ENCODE peak calls at places on chromosomes 2 and 18, in nine cellular contexts. One of them, this sample, is unnamed. For H3K4me1, the result is how much of the 10 kb centered on the place peaks cover.

GRCh38 chr2:105576440-105577241 is 168.1 kb upstream of the NCK2 start:
- ATAC-seq in pancreas: peak
- ATAC-seq in left lung: peak
- ATAC-seq in Panc1: peak
- ATAC-seq in heart left ventricle: peak
- ATAC-seq in lower lobe of right lung: peak
- ATAC-seq in upper lobe of right lung: no peak
- ATAC-seq in aorta: peak
- ATAC-seq in CD4-positive, CD25-positive, alpha-beta regulatory T cell: peak
- ATAC-seq in this sample: peak

GRCh38 chr18:58997811-58998337 is 133.2 kb downstream of the ZNF532 start:
- ATAC-seq in pancreas: peak
- ATAC-seq in left lung: peak
- ATAC-seq in Panc1: no peak
- ATAC-seq in heart left ventricle: peak
- ATAC-seq in lower lobe of right lung: peak
- ATAC-seq in upper lobe of right lung: peak
- ATAC-seq in aorta: peak
- ATAC-seq in CD4-positive, CD25-positive, alpha-beta regulatory T cell: no peak
- ATAC-seq in this sample: no peak

GRCh38 chr2:113072584-113072983 is 4.8 kb downstream of the IL1F10 start:
- ATAC-seq in pancreas: no peak
- ATAC-seq in left lung: no peak
- ATAC-seq in Panc1: no peak
- ATAC-seq in heart left ventricle: no peak
- ATAC-seq in lower lobe of right lung: no peak
- ATAC-seq in upper lobe of right lung: no peak
- ATAC-seq in aorta: no peak
- ATAC-seq in CD4-positive, CD25-positive, alpha-beta regulatory T cell: no peak
- ATAC-seq in this sample: no peak

GRCh38 chr2:127044977-127045654 is 61.8 kb downstream of the BIN1 start:
- ATAC-seq in pancreas: no peak
- ATAC-seq in left lung: no peak
- ATAC-seq in Panc1: no peak
- ATAC-seq in heart left ventricle: no peak
- ATAC-seq in lower lobe of right lung: no peak
- ATAC-seq in upper lobe of right lung: no peak
- ATAC-seq in aorta: no peak
- ATAC-seq in CD4-positive, CD25-positive, alpha-beta regulatory T cell: no peak
- ATAC-seq in this sample: no peak

GRCh38 chr2:124258481-124258880 is 233.4 kb downstream of the CNTNAP5 start:
- ATAC-seq in pancreas: no peak
- ATAC-seq in left lung: no peak
- ATAC-seq in Panc1: no peak
- ATAC-seq in heart left ventricle: no peak
- ATAC-seq in lower lobe of right lung: no peak
- ATAC-seq in upper lobe of right lung: no peak
- ATAC-seq in aorta: no peak
- ATAC-seq in CD4-positive, CD25-positive, alpha-beta regulatory T cell: no peak
- ATAC-seq in this sample: no peak

GRCh38 chr2:71614976-71615768 is 161.8 kb downstream of the DYSF start:
- ATAC-seq in pancreas: peak
- ATAC-seq in left lung: peak
- ATAC-seq in Panc1: no peak
- ATAC-seq in heart left ventricle: peak
- ATAC-seq in lower lobe of right lung: peak
- ATAC-seq in upper lobe of right lung: peak
- ATAC-seq in aorta: peak
- ATAC-seq in CD4-positive, CD25-positive, alpha-beta regulatory T cell: no peak
- ATAC-seq in this sample: peak

GRCh38 chr2:45458909-45459563 is 152.0 kb downstream of the SRBD1 start:
- ATAC-seq in pancreas: peak
- ATAC-seq in left lung: peak
- ATAC-seq in Panc1: no peak
- ATAC-seq in heart left ventricle: peak
- ATAC-seq in lower lobe of right lung: peak
- ATAC-seq in upper lobe of right lung: peak
- ATAC-seq in aorta: no peak
- ATAC-seq in CD4-positive, CD25-positive, alpha-beta regulatory T cell: no peak
- ATAC-seq in this sample: no peak

GRCh38 chr2:112666764-112667122 is 21.0 kb downstream of the SLC20A1 start:
- ATAC-seq in pancreas: no peak
- ATAC-seq in left lung: no peak
- ATAC-seq in Panc1: peak
- ATAC-seq in heart left ventricle: no peak
- ATAC-seq in lower lobe of right lung: no peak
- ATAC-seq in upper lobe of right lung: no peak
- ATAC-seq in aorta: no peak
- ATAC-seq in CD4-positive, CD25-positive, alpha-beta regulatory T cell: peak
- ATAC-seq in this sample: no peak

GRCh38 chr2:74441690-74442482 is at the start of gene RTKN:
- ATAC-seq in pancreas: peak
- ATAC-seq in left lung: peak
- ATAC-seq in Panc1: peak
- ATAC-seq in heart left ventricle: peak
- ATAC-seq in lower lobe of right lung: peak
- ATAC-seq in upper lobe of right lung: peak
- ATAC-seq in aorta: peak
- ATAC-seq in CD4-positive, CD25-positive, alpha-beta regulatory T cell: peak
- ATAC-seq in this sample: peak

GRCh38 chr18:76499596-76500340 is 4.7 kb upstream of the ZNF516 start:
- ATAC-seq in pancreas: no peak
- ATAC-seq in left lung: no peak
- ATAC-seq in Panc1: no peak
- ATAC-seq in heart left ventricle: no peak
- ATAC-seq in lower lobe of right lung: no peak
- ATAC-seq in upper lobe of right lung: peak
- ATAC-seq in aorta: no peak
- ATAC-seq in CD4-positive, CD25-positive, alpha-beta regulatory T cell: peak
- ATAC-seq in this sample: no peak

GRCh38 chr18:44894011-44894410 is 213.3 kb downstream of the SETBP1 start:
- ATAC-seq in pancreas: no peak
- ATAC-seq in left lung: no peak
- ATAC-seq in Panc1: no peak
- ATAC-seq in heart left ventricle: no peak
- ATAC-seq in lower lobe of right lung: no peak
- ATAC-seq in upper lobe of right lung: no peak
- ATAC-seq in aorta: no peak
- ATAC-seq in CD4-positive, CD25-positive, alpha-beta regulatory T cell: no peak
- ATAC-seq in this sample: no peak

GRCh38 chr2:54575379-54575888 is 119.3 kb downstream of the SPTBN1 start:
- ATAC-seq in pancreas: no peak
- ATAC-seq in left lung: no peak
- ATAC-seq in Panc1: no peak
- ATAC-seq in heart left ventricle: no peak
- ATAC-seq in lower lobe of right lung: no peak
- ATAC-seq in upper lobe of right lung: no peak
- ATAC-seq in aorta: no peak
- ATAC-seq in CD4-positive, CD25-positive, alpha-beta regulatory T cell: no peak
- ATAC-seq in this sample: no peak

GRCh38 chr2:99715956-99716355 is 226.1 kb upstream of the REV1 start:
- ATAC-seq in pancreas: no peak
- ATAC-seq in left lung: no peak
- ATAC-seq in Panc1: no peak
- ATAC-seq in heart left ventricle: no peak
- ATAC-seq in lower lobe of right lung: no peak
- ATAC-seq in upper lobe of right lung: no peak
- ATAC-seq in aorta: no peak
- ATAC-seq in CD4-positive, CD25-positive, alpha-beta regulatory T cell: no peak
- ATAC-seq in this sample: no peak

GRCh38 chr2:190217616-190218015 is 102.0 kb downstream of the HIBCH start:
- ATAC-seq in pancreas: no peak
- ATAC-seq in left lung: no peak
- ATAC-seq in Panc1: no peak
- ATAC-seq in heart left ventricle: no peak
- ATAC-seq in lower lobe of right lung: no peak
- ATAC-seq in upper lobe of right lung: no peak
- ATAC-seq in aorta: no peak
- ATAC-seq in CD4-positive, CD25-positive, alpha-beta regulatory T cell: no peak
- ATAC-seq in this sample: no peak
- H3K4me1 ChIP-seq in pancreas: under half
- H3K4me1 ChIP-seq in left lung: under half
- H3K4me1 ChIP-seq in Panc1: under half
- H3K4me1 ChIP-seq in heart left ventricle: under half
- H3K4me1 ChIP-seq in lower lobe of right lung: under half
- H3K4me1 ChIP-seq in upper lobe of right lung: under half
- H3K4me1 ChIP-seq in aorta: under half
- H3K4me1 ChIP-seq in CD4-positive, CD25-positive, alpha-beta regulatory T cell: under half
- H3K4me1 ChIP-seq in this sample: under half

GRCh38 chr2:26009567-26009963 is 24.3 kb upstream of the RAB10 start:
- ATAC-seq in pancreas: no peak
- ATAC-seq in left lung: no peak
- ATAC-seq in Panc1: no peak
- ATAC-seq in heart left ventricle: no peak
- ATAC-seq in lower lobe of right lung: no peak
- ATAC-seq in upper lobe of right lung: no peak
- ATAC-seq in aorta: no peak
- ATAC-seq in CD4-positive, CD25-positive, alpha-beta regulatory T cell: no peak
- ATAC-seq in this sample: no peak
- H3K27ac ChIP-seq in pancreas: no peak
- H3K27ac ChIP-seq in left lung: peak
- H3K27ac ChIP-seq in Panc1: no peak
- H3K27ac ChIP-seq in heart left ventricle: no peak
- H3K27ac ChIP-seq in lower lobe of right lung: no peak
- H3K27ac ChIP-seq in upper lobe of right lung: no peak
- H3K27ac ChIP-seq in aorta: no peak
- H3K27ac ChIP-seq in CD4-positive, CD25-positive, alpha-beta regulatory T cell: no peak
- H3K27ac ChIP-seq in this sample: no peak

GRCh38 chr2:166233244-166233643 is 105.4 kb upstream of the SCN1A start:
- ATAC-seq in pancreas: no peak
- ATAC-seq in left lung: no peak
- ATAC-seq in Panc1: no peak
- ATAC-seq in heart left ventricle: no peak
- ATAC-seq in lower lobe of right lung: no peak
- ATAC-seq in upper lobe of right lung: no peak
- ATAC-seq in aorta: no peak
- ATAC-seq in CD4-positive, CD25-positive, alpha-beta regulatory T cell: no peak
- ATAC-seq in this sample: no peak
- H3K4me1 ChIP-seq in pancreas: under half
- H3K4me1 ChIP-seq in left lung: under half
- H3K4me1 ChIP-seq in Panc1: under half
- H3K4me1 ChIP-seq in heart left ventricle: under half
- H3K4me1 ChIP-seq in lower lobe of right lung: under half
- H3K4me1 ChIP-seq in upper lobe of right lung: under half
- H3K4me1 ChIP-seq in aorta: under half
- H3K4me1 ChIP-seq in CD4-positive, CD25-positive, alpha-beta regulatory T cell: under half
- H3K4me1 ChIP-seq in this sample: under half

GRCh38 chr2:224520064-224520463 is 65.1 kb downstream of the CUL3 start:
- ATAC-seq in pancreas: peak
- ATAC-seq in left lung: peak
- ATAC-seq in Panc1: no peak
- ATAC-seq in heart left ventricle: no peak
- ATAC-seq in lower lobe of right lung: peak
- ATAC-seq in upper lobe of right lung: no peak
- ATAC-seq in aorta: no peak
- ATAC-seq in CD4-positive, CD25-positive, alpha-beta regulatory T cell: peak
- ATAC-seq in this sample: no peak
- H3K27ac ChIP-seq in pancreas: no peak
- H3K27ac ChIP-seq in left lung: peak
- H3K27ac ChIP-seq in Panc1: no peak
- H3K27ac ChIP-seq in heart left ventricle: no peak
- H3K27ac ChIP-seq in lower lobe of right lung: no peak
- H3K27ac ChIP-seq in upper lobe of right lung: no peak
- H3K27ac ChIP-seq in aorta: no peak
- H3K27ac ChIP-seq in CD4-positive, CD25-positive, alpha-beta regulatory T cell: peak
- H3K27ac ChIP-seq in this sample: peak

GRCh38 chr2:159070235-159070634 is 101.8 kb downstream of the TANC1 start:
- ATAC-seq in pancreas: no peak
- ATAC-seq in left lung: no peak
- ATAC-seq in Panc1: no peak
- ATAC-seq in heart left ventricle: no peak
- ATAC-seq in lower lobe of right lung: no peak
- ATAC-seq in upper lobe of right lung: no peak
- ATAC-seq in aorta: no peak
- ATAC-seq in CD4-positive, CD25-positive, alpha-beta regulatory T cell: no peak
- ATAC-seq in this sample: no peak
- H3K4me1 ChIP-seq in pancreas: under half
- H3K4me1 ChIP-seq in left lung: under half
- H3K4me1 ChIP-seq in Panc1: under half
- H3K4me1 ChIP-seq in heart left ventricle: under half
- H3K4me1 ChIP-seq in lower lobe of right lung: under half
- H3K4me1 ChIP-seq in upper lobe of right lung: under half
- H3K4me1 ChIP-seq in aorta: under half
- H3K4me1 ChIP-seq in CD4-positive, CD25-positive, alpha-beta regulatory T cell: under half
- H3K4me1 ChIP-seq in this sample: under half

GRCh38 chr2:195706161-195706900 is 49.3 kb downstream of the SLC39A10 start:
- ATAC-seq in pancreas: no peak
- ATAC-seq in left lung: no peak
- ATAC-seq in Panc1: no peak
- ATAC-seq in heart left ventricle: no peak
- ATAC-seq in lower lobe of right lung: no peak
- ATAC-seq in upper lobe of right lung: no peak
- ATAC-seq in aorta: no peak
- ATAC-seq in CD4-positive, CD25-positive, alpha-beta regulatory T cell: no peak
- ATAC-seq in this sample: no peak
- H3K27ac ChIP-seq in pancreas: no peak
- H3K27ac ChIP-seq in left lung: no peak
- H3K27ac ChIP-seq in Panc1: no peak
- H3K27ac ChIP-seq in heart left ventricle: no peak
- H3K27ac ChIP-seq in lower lobe of right lung: no peak
- H3K27ac ChIP-seq in upper lobe of right lung: no peak
- H3K27ac ChIP-seq in aorta: no peak
- H3K27ac ChIP-seq in CD4-positive, CD25-positive, alpha-beta regulatory T cell: no peak
- H3K27ac ChIP-seq in this sample: no peak